ENCODE peak calls at places on chromosome 12, in six cellular contexts. J is hepatocyte, Q is neural progenitor cell, V is DND-41, C is heart left ventricle, M is A549. B is an unnamed sample.

GRCh38 chr12:125434131-125434530 is 368.9 kb downstream of the AACS start:
- DNase-seq in J (no peak), Q (no peak), V (no peak), C (no peak), M (no peak), B (no peak)

GRCh38 chr12:41548926-41549325 is 360.8 kb downstream of the PDZRN4 start:
- DNase-seq in J (no peak), Q (no peak), V (no peak), C (no peak), M (no peak), B (no peak)

GRCh38 chr12:8886515-8887284 is 27.6 kb upstream of the PHC1 start:
- DNase-seq in J (no peak), Q (no peak), V (no peak), C (no peak), M (no peak), B (no peak)

GRCh38 chr12:98788396-98788795 is 143.3 kb downstream of the APAF1 start:
- DNase-seq in J (no peak), Q (no peak), V (no peak), C (no peak), M (no peak), B (no peak)

GRCh38 chr12:95085612-95086011 is 12.2 kb upstream of the NR2C1 start:
- DNase-seq in J (no peak), Q (no peak), V (no peak), C (no peak), M (no peak), B (no peak)

GRCh38 chr12:74725154-74725553 is 187.5 kb downstream of the ATXN7L3B start:
- DNase-seq in J (no peak), Q (no peak), V (no peak), C (no peak), M (no peak), B (no peak)

GRCh38 chr12:1632702-1633101 is 3.7 kb downstream of the WNT5B start:
- DNase-seq in J (no peak), Q (no peak), V (no peak), C (no peak), M (no peak), B (no peak)

GRCh38 chr12:111034148-111034910 is 114.0 kb upstream of the MYL2 start:
- DNase-seq in J (peak), Q (peak), V (no peak), C (no peak), M (no peak), B (no peak)

GRCh38 chr12:61880186-61880585 is 380.0 kb upstream of the USP15 start:
- DNase-seq in J (no peak), Q (no peak), V (no peak), C (no peak), M (no peak), B (no peak)

GRCh38 chr12:58341791-58342190 is 400.4 kb downstream of the ATP23 start:
- DNase-seq in J (peak), Q (no peak), V (no peak), C (no peak), M (no peak), B (no peak)

GRCh38 chr12:132772551-132772950 is 10.9 kb upstream of the ANKLE2 start:
- DNase-seq in J (no peak), Q (no peak), V (no peak), C (no peak), M (no peak), B (no peak)

GRCh38 chr12:21648378-21648777 is 9.3 kb downstream of the LDHB start:
- DNase-seq in J (no peak), Q (no peak), V (no peak), C (no peak), M (no peak), B (no peak)

GRCh38 chr12:42953021-42953420 is 363.5 kb upstream of the PRICKLE1 start:
- DNase-seq in J (no peak), Q (no peak), V (no peak), C (no peak), M (no peak), B (no peak)

GRCh38 chr12:130155416-130156073 is 6.7 kb upstream of the FZD10 start:
- DNase-seq in J (no peak), Q (no peak), V (no peak), C (no peak), M (no peak), B (peak)

GRCh38 chr12:75389706-75390105 is 1.2 kb upstream of the GLIPR1L2 start:
- DNase-seq in J (no peak), Q (no peak), V (no peak), C (no peak), M (no peak), B (no peak)

GRCh38 chr12:99558113-99558512 is 89.4 kb upstream of the GARIN6 start:
- DNase-seq in J (no peak), Q (no peak), V (no peak), C (no peak), M (no peak), B (no peak)

GRCh38 chr12:128791395-128792322 is 32.1 kb downstream of the SLC15A4 start:
- DNase-seq in J (no peak), Q (no peak), V (no peak), C (no peak), M (no peak), B (no peak)

GRCh38 chr12:28781671-28782652 is 367.1 kb upstream of the FAR2 start:
- DNase-seq in J (no peak), Q (no peak), V (no peak), C (peak), M (no peak), B (no peak)

DNA sequence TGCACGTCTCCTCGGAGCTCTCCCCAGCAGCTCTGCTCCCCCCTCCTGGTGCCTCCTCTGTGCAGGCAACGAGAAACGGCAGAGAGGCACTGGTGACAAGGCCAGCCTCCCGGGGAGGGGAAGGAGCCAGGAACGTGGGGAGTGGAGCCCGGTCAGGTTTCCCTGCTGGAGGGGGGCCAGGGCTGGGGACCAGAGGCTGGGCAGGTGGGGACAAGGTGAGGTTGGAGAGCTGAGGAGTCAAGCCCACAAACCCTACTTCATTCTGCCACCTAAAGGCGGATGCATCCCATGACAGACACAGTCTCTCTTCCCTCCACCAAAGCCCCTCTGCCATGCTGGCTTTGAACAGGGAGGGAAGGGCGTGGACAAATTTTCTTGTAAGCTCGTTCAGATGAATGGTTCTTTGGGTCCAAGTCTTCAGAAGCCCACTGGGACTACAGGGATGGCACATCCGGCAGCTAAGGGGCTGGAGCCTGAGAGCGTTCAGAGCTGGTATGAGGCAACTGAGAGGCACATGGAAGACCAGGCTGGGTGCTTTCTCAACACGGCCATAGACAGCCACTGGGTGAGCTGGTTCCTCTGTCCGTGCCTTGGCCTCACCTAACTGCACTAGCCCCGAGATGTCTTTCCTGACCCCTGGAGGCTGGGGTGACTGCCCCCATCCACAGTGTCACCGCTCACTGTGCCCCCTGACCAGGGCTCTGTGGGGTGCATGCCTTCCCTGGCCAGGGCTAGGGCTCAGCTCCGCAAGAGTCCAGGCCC is 105.9 kb downstream of the RBM19 start:
- DNase-seq in J (no peak), Q (peak), V (no peak), C (no peak), M (no peak), B (no peak)
- TF ChIP-seq CTCF in J (peak), Q (peak), V (peak), C (no peak), M (no peak), B (no peak)

GRCh38 chr12:46366771-46367170 is 5.8 kb downstream of the SLC38A2 start:
- DNase-seq in J (no peak), Q (no peak), V (no peak), C (no peak), M (no peak), B (no peak)
- H3K27ac ChIP-seq in J (peak), Q (no peak), V (no peak), C (no peak), M (no peak), B (no peak)

GRCh38 chr12:12551115-12551514 is 11.5 kb downstream of the DUSP16 start:
- DNase-seq in J (no peak), Q (no peak), V (no peak), C (no peak), M (no peak), B (no peak)

GRCh38 chr12:12546314-12546772 is 16.3 kb downstream of the DUSP16 start:
- DNase-seq in J (peak), Q (no peak), V (no peak), C (no peak), M (no peak), B (no peak)

GRCh38 chr12:12548713-12549112 is 13.9 kb downstream of the DUSP16 start:
- DNase-seq in J (no peak), Q (no peak), V (no peak), C (no peak), M (no peak), B (no peak)

GRCh38 chr12:12550277-12550676 is 12.4 kb downstream of the DUSP16 start:
- DNase-seq in J (no peak), Q (no peak), V (no peak), C (no peak), M (no peak), B (no peak)

DNA sequence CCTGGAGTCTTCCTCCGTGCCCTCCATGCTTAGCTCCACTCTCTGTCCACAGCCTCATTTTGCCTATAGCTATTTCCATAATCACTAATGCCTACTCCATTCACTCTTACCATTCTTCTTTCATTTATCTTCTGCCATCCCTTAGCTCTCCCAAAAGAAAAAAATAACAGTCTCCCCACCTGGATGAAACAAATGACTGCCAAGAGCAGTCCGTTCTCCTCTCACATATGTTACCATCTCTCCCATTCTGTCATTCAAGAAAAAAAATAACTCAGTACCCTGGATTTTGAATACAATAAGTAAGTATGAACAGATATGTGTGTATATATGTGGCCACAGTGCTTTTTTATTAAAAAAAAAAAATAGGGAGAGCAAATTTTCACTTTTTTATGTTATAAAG is 13.2 kb downstream of the DUSP16 start:
- DNase-seq in J (no peak), Q (no peak), V (no peak), C (no peak), M (no peak), B (no peak)
- TF ChIP-seq CTCF in J (no peak), Q (no peak), V (no peak), C (no peak), M (no peak), B (no peak)

DNA sequence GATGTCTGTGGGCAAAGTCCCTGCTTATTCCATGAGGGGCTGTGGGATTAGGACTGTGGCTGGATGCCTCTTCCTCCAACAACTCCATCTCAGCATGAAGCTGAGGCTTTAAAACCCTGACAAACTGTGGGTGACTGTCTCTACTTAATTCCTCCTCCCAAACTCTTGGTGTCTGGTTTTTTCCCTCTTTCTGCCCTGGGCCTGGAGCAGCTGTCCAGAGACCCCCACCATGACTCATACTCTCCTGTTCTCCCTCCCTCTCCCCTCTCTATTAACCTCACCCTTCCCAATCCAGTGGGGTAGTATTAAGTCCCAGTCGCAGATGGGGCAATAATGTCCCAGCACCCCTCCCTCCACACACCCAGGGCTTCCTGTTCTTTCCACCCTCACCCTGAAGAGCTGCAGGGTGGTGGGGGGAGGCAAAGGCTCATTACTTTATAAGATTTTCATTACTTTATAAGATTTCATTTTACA is 2.1 kb upstream of the DNAJC14 start:
- DNase-seq in J (no peak), Q (no peak), V (no peak), C (no peak), M (no peak), B (no peak)
- H3K27ac ChIP-seq in J (peak), Q (no peak), V (peak), C (peak), M (peak), B (peak)

B was measured in RWPE1.